ENCODE peak calls at places on chromosome 2, in ten cellular contexts. D, N, E, Z, K, L, I, F, Q and M are unnamed samples.

GRCh38 chr2:60884795-60885194 is 3.4 kb downstream of the REL start:
- DNase-seq in Q (no peak), Z (no peak), D (no peak), E (no peak), N (no peak), L (no peak), I (no peak), F (no peak), K (no peak), M (no peak)

GRCh38 chr2:130372833-130373807 is 17.3 kb downstream of the PTPN18 start:
- DNase-seq in F (no peak), E (no peak), I (no peak), Z (no peak), Q (no peak), L (no peak), K (no peak), D (no peak), N (no peak), M (no peak)

GRCh38 chr2:169738566-169739229 is 5.1 kb downstream of the KLHL23 start:
- DNase-seq in D (no peak), L (no peak), E (no peak), F (no peak), N (no peak), K (no peak), Q (no peak), Z (no peak), I (no peak), M (no peak)

GRCh38 chr2:216904554-216904953 is 44.7 kb upstream of the TNP1 start:
- DNase-seq in E (no peak), L (no peak), K (no peak), Q (no peak), Z (no peak), I (no peak), F (no peak), N (no peak), D (no peak), M (no peak)

GRCh38 chr2:65802298-65802942 is 370.0 kb upstream of the SPRED2 start:
- DNase-seq in N (no peak), Z (no peak), Q (no peak), D (no peak), L (no peak), E (no peak), K (no peak), I (no peak), F (no peak), M (no peak)

GRCh38 chr2:31205613-31206012 is 11.7 kb downstream of the CAPN14 start:
- DNase-seq in K (no peak), F (no peak), Q (no peak), Z (no peak), I (no peak), D (no peak), N (no peak), E (no peak), L (no peak), M (no peak)

GRCh38 chr2:74514368-74515270 is at the start of gene TLX2:
- DNase-seq in D (no peak), F (no peak), L (no peak), E (no peak), Z (no peak), I (no peak), N (no peak), Q (no peak), K (no peak), M (peak; percentile 17)

GRCh38 chr2:207136872-207137271 is 28.9 kb downstream of the KLF7 start:
- DNase-seq in I (no peak), F (no peak), E (no peak), N (no peak), Q (no peak), L (no peak), D (no peak), K (no peak), Z (no peak), M (peak; percentile 37)

GRCh38 chr2:43636616-43637015 is 444 bp upstream of the PLEKHH2 start:
- DNase-seq in Q (peak; percentile 32), N (no peak), Z (no peak), D (no peak), I (no peak), F (no peak), E (no peak), L (no peak), K (no peak), M (peak; percentile 41)

GRCh38 chr2:105328281-105329196 is 996 bp downstream of the TGFBRAP1 start:
- DNase-seq in E (no peak), L (no peak), K (peak; percentile 64), Q (peak; percentile 67), I (no peak), D (peak; percentile 56), Z (no peak), N (no peak), F (peak; percentile 29), M (no peak)

GRCh38 chr2:236998250-236998649 is 87.4 kb upstream of the COPS8 start:
- DNase-seq in D (no peak), Z (no peak), K (no peak), N (no peak), Q (no peak), I (no peak), F (no peak), L (no peak), E (no peak), M (no peak)

GRCh38 chr2:73075477-73076373 is 4.2 kb upstream of the SFXN5 start:
- DNase-seq in N (no peak), K (peak; percentile 52), F (peak; percentile 65), Z (no peak), I (no peak), Q (no peak), L (no peak), E (no peak), D (no peak), M (no peak)

GRCh38 chr2:200156140-200156858 is 150.2 kb upstream of the SPATS2L start:
- DNase-seq in D (no peak), N (no peak), Q (no peak), Z (no peak), I (peak; percentile 90), K (no peak), L (no peak), F (no peak), E (no peak), M (no peak)

GRCh38 chr2:2731885-2732284 is 400.8 kb upstream of the MYT1L start:
- DNase-seq in F (no peak), N (no peak), D (no peak), Q (no peak), I (no peak), Z (no peak), L (no peak), E (no peak), K (no peak), M (no peak)

GRCh38 chr2:150008901-150009300 is 421.3 kb upstream of the MMADHC start:
- DNase-seq in Z (no peak), L (no peak), Q (no peak), D (peak; percentile 73), N (no peak), I (no peak), E (no peak), F (no peak), K (no peak), M (no peak)

GRCh38 chr2:40803900-40804299 is 352.0 kb upstream of the SLC8A1 start:
- DNase-seq in D (no peak), I (no peak), F (no peak), E (no peak), Z (no peak), N (no peak), Q (no peak), L (no peak), K (no peak), M (no peak)